ENCODE peak calls at places on chromosomes 2 and 18, in six cellular contexts. N is substantia nigra; I is AG09319; L is AML-193; O is stimulated activated CD4-positive, alpha-beta T cell treated with anti-CD3 and anti-CD28 coated beads, Interleukin-4, amount 100 ng/mL, for 48 hours; A is NCI-H1417. Z is an unnamed sample.

GRCh38 chr2:287471-287885 is 413 bp downstream of the ALKAL2 start:
- DNase-seq in O (no peak), N (no peak), L (no peak), I (no peak), A (peak), Z (no peak)

GRCh38 chr2:200966770-200967169 is 3.3 kb upstream of the ORC2 start:
- DNase-seq in O (no peak), N (no peak), A (no peak), I (no peak), L (no peak), Z (peak)

GRCh38 chr2:208406474-208407451 is at the start of gene PTH2R:
- DNase-seq in I (no peak), A (peak), N (no peak), L (no peak), O (no peak), Z (no peak)

GRCh38 chr2:229921101-229921891 is 513 bp downstream of the TRIP12 start:
- DNase-seq in I (no peak), N (peak), L (peak), A (peak), O (peak), Z (peak)

GRCh38 chr2:148899638-148900318 is 24.8 kb downstream of the KIF5C start:
- DNase-seq in O (no peak), I (no peak), L (no peak), A (peak), N (no peak), Z (no peak)

GRCh38 chr18:59127047-59127446 is 12.6 kb upstream of the SEC11C start:
- DNase-seq in L (no peak), A (no peak), O (no peak), I (no peak), N (no peak), Z (no peak)

GRCh38 chr2:216596986-216597509 is 36.2 kb upstream of the IGFBP2 start:
- DNase-seq in O (no peak), A (peak), L (no peak), I (no peak), N (no peak), Z (no peak)

GRCh38 chr2:10267551-10268465 is 34.9 kb upstream of the HPCAL1 start:
- DNase-seq in L (no peak), A (no peak), O (no peak), I (no peak), N (no peak), Z (no peak)

GRCh38 chr2:98412751-98413445 is 31.8 kb upstream of the INPP4A start:
- DNase-seq in O (peak), I (no peak), A (peak), N (no peak), L (peak), Z (peak)

GRCh38 chr2:27715318-27716165 is 51.9 kb downstream of the SLC4A1AP start:
- DNase-seq in A (peak), I (no peak), L (no peak), N (no peak), O (no peak), Z (no peak)

GRCh38 chr2:60426341-60426740 is 127.1 kb downstream of the BCL11A start:
- DNase-seq in I (no peak), O (no peak), N (no peak), L (no peak), A (no peak), Z (no peak)

GRCh38 chr18:10009321-10010144 is 95.7 kb downstream of the VAPA start:
- DNase-seq in A (no peak), I (no peak), L (no peak), N (no peak), O (no peak), Z (no peak)

GRCh38 chr2:29557268-29557667 is 364.1 kb downstream of the ALK start:
- DNase-seq in N (no peak), A (no peak), I (no peak), O (no peak), L (no peak), Z (no peak)

GRCh38 chr2:212186166-212186565 is 352.4 kb downstream of the ERBB4 start:
- DNase-seq in L (no peak), A (no peak), N (no peak), O (no peak), I (no peak), Z (no peak)

GRCh38 chr18:27363918-27364317 is 178.8 kb upstream of the CHST9 start:
- DNase-seq in N (no peak), A (peak), O (no peak), L (peak), I (no peak), Z (no peak)

GRCh38 chr2:32697156-32697555 is 69.3 kb downstream of the TTC27 start:
- DNase-seq in O (no peak), I (peak), L (no peak), A (no peak), N (no peak), Z (no peak)

GRCh38 chr18:59900222-59901128 is 679 bp downstream of the PMAIP1 start:
- DNase-seq in N (no peak), L (peak), O (peak), A (peak), I (no peak), Z (no peak)

GRCh38 chr2:25294573-25295462 is 46.9 kb downstream of the DNMT3A start:
- DNase-seq in N (peak), O (peak), L (peak), I (no peak), A (peak), Z (peak)

GRCh38 chr2:17355608-17356329 is 162.5 kb downstream of the RAD51AP2 start:
- DNase-seq in O (no peak), A (no peak), N (no peak), L (no peak), I (no peak), Z (no peak)

GRCh38 chr2:2664989-2665833 is 334.1 kb upstream of the MYT1L start:
- DNase-seq in O (no peak), N (no peak), A (no peak), I (no peak), L (no peak), Z (peak)

GRCh38 chr2:205079173-205079572 is 533.9 kb downstream of the PARD3B start:
- DNase-seq in L (no peak), N (no peak), A (no peak), I (no peak), O (no peak), Z (no peak)

GRCh38 chr2:17442334-17442733 is 75.9 kb downstream of the RAD51AP2 start:
- DNase-seq in A (no peak), O (no peak), I (no peak), L (no peak), N (no peak), Z (no peak)